ENCODE peak calls at places on chromosomes 16 and 17, in seven cellular contexts. W, G, L, M, J, Y and U are unnamed samples.

GRCh38 chr16:56519459-56520250 is at the start of gene BBS2:
- DNase-seq in J (peak), G (peak), L (peak), Y (peak), M (peak), W (peak), U (peak)

GRCh38 chr16:379183-379960 is 2.4 kb downstream of the PGAP6 start:
- DNase-seq in L (no peak), J (peak), G (no peak), W (no peak), Y (no peak), M (no peak), U (no peak)

GRCh38 chr16:74724820-74725549 is 24.3 kb upstream of the MLKL start:
- DNase-seq in J (no peak), G (no peak), L (no peak), M (no peak), W (peak), Y (peak), U (peak)

GRCh38 chr17:50627782-50628601 is 6.7 kb upstream of the ABCC3 start:
- DNase-seq in G (no peak), W (peak), Y (no peak), M (no peak), J (peak), L (no peak), U (no peak)

GRCh38 chr17:34820166-34820920 is 140.9 kb downstream of the CCT6B start:
- DNase-seq in W (no peak), L (no peak), J (no peak), G (no peak), M (no peak), Y (no peak), U (no peak)

GRCh38 chr17:75769536-75769935 is 4.5 kb upstream of the GALK1 start:
- DNase-seq in J (no peak), Y (no peak), M (no peak), G (no peak), W (no peak), L (no peak), U (no peak)

GRCh38 chr16:27759947-27760844 is 210.3 kb downstream of the KATNIP start:
- DNase-seq in J (no peak), W (no peak), G (no peak), Y (no peak), M (no peak), L (no peak), U (no peak)

GRCh38 chr17:17922198-17922901 is 49.9 kb downstream of the TOM1L2 start:
- DNase-seq in Y (peak), M (no peak), J (no peak), W (no peak), G (no peak), L (no peak), U (no peak)

GRCh38 chr16:20899503-20900298 is 457 bp downstream of the DCUN1D3 start:
- DNase-seq in M (no peak), J (no peak), W (no peak), L (no peak), Y (peak), G (no peak), U (no peak)

GRCh38 chr16:54286330-54287017 is at the start of gene IRX3:
- DNase-seq in J (peak), Y (peak), W (peak), G (peak), L (peak), M (no peak), U (peak)

GRCh38 chr17:14225153-14226004 is 11.3 kb downstream of the CDRT15 start:
- DNase-seq in G (no peak), W (no peak), J (no peak), Y (no peak), L (no peak), M (no peak), U (no peak)

GRCh38 chr17:78946131-78946530 is 20.9 kb upstream of the TIMP2 start:
- DNase-seq in W (no peak), L (no peak), J (no peak), Y (no peak), G (no peak), M (no peak), U (no peak)

GRCh38 chr16:23388786-23389185 is 64.2 kb downstream of the COG7 start:
- DNase-seq in W (no peak), M (no peak), J (no peak), L (no peak), Y (no peak), G (no peak), U (no peak)

GRCh38 chr17:27569257-27569722 is 61.7 kb upstream of the LGALS9 start:
- DNase-seq in W (peak), Y (no peak), M (no peak), J (no peak), L (no peak), G (no peak), U (no peak)

GRCh38 chr16:616771-617586 is 13.8 kb upstream of the WFIKKN1 start:
- DNase-seq in Y (no peak), M (no peak), L (no peak), G (no peak), J (peak), W (no peak), U (no peak)

GRCh38 chr16:19991614-19992013 is 82.1 kb downstream of the GPR139 start:
- DNase-seq in W (no peak), Y (no peak), J (no peak), L (no peak), G (no peak), M (no peak), U (no peak)

GRCh38 chr16:49350265-49351103 is 23.1 kb upstream of the C16orf78 start:
- DNase-seq in M (peak), W (peak), J (peak), L (peak), Y (peak), G (peak), U (peak)

GRCh38 chr16:75251280-75252048 is at the start of gene BCAR1:
- DNase-seq in Y (peak), M (peak), J (peak), L (peak), G (peak), W (peak), U (peak)

GRCh38 chr16:88688013-88688778 is 1.9 kb upstream of the SNAI3 start:
- DNase-seq in G (no peak), Y (no peak), W (peak), J (peak), L (no peak), M (peak), U (no peak)

GRCh38 chr17:74773871-74774286 is 2.3 kb downstream of the NAT9 start:
- DNase-seq in Y (peak), J (no peak), L (no peak), M (no peak), G (no peak), W (peak), U (peak)

GRCh38 chr16:56600398-56600999 is 7.9 kb upstream of the MT2A start:
- DNase-seq in G (peak), Y (peak), M (no peak), J (no peak), L (no peak), W (peak), U (peak)

GRCh38 chr16:22677024-22677830 is 136.7 kb upstream of the HS3ST2 start:
- DNase-seq in J (no peak), G (no peak), M (no peak), Y (no peak), W (no peak), L (peak), U (no peak)

GRCh38 chr17:72977768-72978417 is 114.6 kb downstream of the SLC39A11 start:
- DNase-seq in J (no peak), G (no peak), Y (peak), W (peak), M (no peak), L (no peak), U (no peak)

GRCh38 chr17:48756816-48757215 is 28.3 kb upstream of the HOXB13 start:
- DNase-seq in L (no peak), G (no peak), J (no peak), W (no peak), Y (no peak), M (no peak), U (no peak)

GRCh38 chr17:43024407-43025289 is at the start of gene RND2:
- DNase-seq in Y (peak), G (peak), L (peak), J (peak), M (peak), W (peak), U (peak)

GRCh38 chr17:6165806-6166205 is 95.6 kb downstream of the WSCD1 start:
- DNase-seq in W (no peak), Y (no peak), L (no peak), G (no peak), M (no peak), J (no peak), U (no peak)

GRCh38 chr17:7774037-7774659 is 56.6 kb downstream of the DNAH2 start:
- DNase-seq in J (no peak), W (peak), G (no peak), M (no peak), L (no peak), Y (no peak), U (peak)

GRCh38 chr16:27935076-27935475 is 128.4 kb downstream of the GSG1L start:
- DNase-seq in Y (no peak), G (no peak), W (no peak), L (no peak), M (no peak), J (no peak), U (no peak)

GRCh38 chr16:88057656-88058055 is 106.4 kb downstream of the BANP start:
- DNase-seq in Y (no peak), G (no peak), J (no peak), M (no peak), L (no peak), W (no peak), U (no peak)

GRCh38 chr17:16886655-16887322 is 85.1 kb downstream of the TNFRSF13B start:
- DNase-seq in G (no peak), J (no peak), Y (no peak), W (no peak), L (peak), M (no peak), U (no peak)

GRCh38 chr17:20266806-20267458 is 200.4 kb downstream of the LGALS9B start:
- DNase-seq in W (peak), G (no peak), Y (peak), L (no peak), M (no peak), J (no peak), U (no peak)

GRCh38 chr17:21127508-21128077 is 829 bp downstream of the DHRS7B start:
- DNase-seq in Y (no peak), W (peak), J (no peak), M (no peak), L (no peak), G (no peak), U (no peak)

GRCh38 chr16:72468582-72468981 is 296.6 kb upstream of the PMFBP1 start:
- DNase-seq in J (no peak), G (no peak), L (no peak), Y (no peak), W (peak), M (no peak), U (no peak)

GRCh38 chr17:6592193-6592592 is 35.8 kb upstream of the PITPNM3 start:
- DNase-seq in M (no peak), Y (peak), G (no peak), W (no peak), J (no peak), L (no peak), U (no peak)

GRCh38 chr16:79628501-79628975 is 28.0 kb upstream of the MAF start:
- DNase-seq in M (no peak), W (peak), L (no peak), Y (peak), J (no peak), G (no peak), U (no peak)

GRCh38 chr17:65588194-65588808 is 26.9 kb upstream of the AXIN2 start:
- DNase-seq in L (no peak), W (no peak), G (no peak), J (peak), Y (no peak), M (no peak), U (no peak)
- TF ChIP-seq CTCF in L (no peak), W (no peak), G (no peak), J (peak), Y (peak), M (no peak), U (no peak)

GRCh38 chr17:40813804-40814203 is 8.6 kb downstream of the KRT10 start:
- DNase-seq in W (no peak), G (no peak), J (no peak), L (no peak), M (no peak), Y (no peak), U (peak)

GRCh38 chr17:40806131-40806530 is 6.4 kb upstream of the KRT28 start:
- DNase-seq in L (no peak), W (no peak), G (no peak), Y (no peak), M (no peak), J (no peak), U (no peak)

GRCh38 chr17:40809721-40810421 is 10.1 kb upstream of the KRT28 start:
- DNase-seq in Y (no peak), J (no peak), L (no peak), W (peak), G (no peak), M (no peak), U (no peak)

GRCh38 chr17:40812639-40813038 is 9.8 kb downstream of the KRT10 start:
- DNase-seq in W (no peak), J (no peak), Y (no peak), M (no peak), G (no peak), L (no peak), U (no peak)

GRCh38 chr17:40810505-40810904 is 10.7 kb upstream of the KRT28 start:
- DNase-seq in J (no peak), M (no peak), G (no peak), Y (peak), W (no peak), L (no peak), U (no peak)
- TF ChIP-seq CTCF in J (no peak), M (no peak), G (no peak), Y (no peak), W (no peak), L (no peak), U (no peak)

GRCh38 chr17:41620583-41621434 is 3.6 kb downstream of the KRT17 start:
- DNase-seq in G (no peak), L (no peak), M (no peak), Y (no peak), W (peak), J (no peak), U (no peak)
- TF ChIP-seq CTCF in G (no peak), L (no peak), M (no peak), Y (no peak), W (no peak), J (no peak), U (no peak)

GRCh38 chr17:29070795-29071194 is 27.9 kb downstream of the PIPOX start:
- DNase-seq in L (no peak), Y (no peak), J (no peak), G (no peak), M (peak), W (no peak), U (no peak)

GRCh38 chr17:29069526-29070041 is 26.6 kb downstream of the PIPOX start:
- DNase-seq in J (no peak), G (no peak), Y (no peak), M (no peak), W (peak), L (no peak), U (no peak)

GRCh38 chr17:29071303-29071702 is 28.4 kb downstream of the PIPOX start:
- DNase-seq in Y (no peak), J (no peak), G (no peak), L (no peak), W (no peak), M (no peak), U (no peak)

GRCh38 chr17:29068828-29069227 is 25.9 kb downstream of the PIPOX start:
- DNase-seq in W (peak), L (no peak), M (no peak), Y (no peak), G (no peak), J (no peak), U (no peak)

GRCh38 chr17:29070308-29070707 is 27.4 kb downstream of the PIPOX start:
- DNase-seq in M (no peak), L (no peak), G (no peak), W (no peak), Y (no peak), J (no peak), U (no peak)
- TF ChIP-seq CTCF in M (no peak), L (no peak), G (no peak), W (no peak), Y (no peak), J (no peak), U (no peak)

GRCh38 chr17:15883617-15884111 is 61.3 kb upstream of the ADORA2B start:
- DNase-seq in W (peak), L (no peak), Y (peak), J (no peak), G (no peak), M (no peak), U (peak)

GRCh38 chr17:15882777-15883176 is 62.2 kb upstream of the ADORA2B start:
- DNase-seq in L (no peak), J (no peak), G (no peak), W (peak), M (no peak), Y (no peak), U (no peak)

GRCh38 chr17:15885770-15886169 is 59.2 kb upstream of the ADORA2B start:
- DNase-seq in M (no peak), L (no peak), Y (no peak), G (no peak), J (no peak), W (peak), U (no peak)

GRCh38 chr17:15884731-15885130 is 60.2 kb upstream of the ADORA2B start:
- DNase-seq in L (no peak), M (no peak), W (peak), G (no peak), J (no peak), Y (no peak), U (no peak)

GRCh38 chr17:15882058-15882720 is 62.7 kb upstream of the ADORA2B start:
- DNase-seq in L (no peak), M (no peak), Y (no peak), W (no peak), G (no peak), J (no peak), U (no peak)
- TF ChIP-seq CTCF in L (no peak), M (no peak), Y (peak), W (peak), G (no peak), J (no peak), U (peak)

GRCh38 chr17:76888661-76889060 is 20.5 kb downstream of the MGAT5B start:
- DNase-seq in W (no peak), Y (no peak), L (no peak), J (no peak), M (no peak), G (no peak), U (no peak)
- TF ChIP-seq CTCF in W (no peak), Y (no peak), L (no peak), J (no peak), M (no peak), G (no peak), U (peak)